ENCODE peak calls at places on chromosomes 3 and 15, in seven cellular contexts. One of them, this sample, is unnamed.

GRCh38 chr3:69321301-69321986 is 64.4 kb downstream of the FRMD4B start:
- DNase-seq in CD8-positive, alpha-beta T cell: no peak
- DNase-seq in Peyer's patch: no peak
- DNase-seq in sigmoid colon: no peak
- DNase-seq in GM12878: no peak
- DNase-seq in dorsolateral prefrontal cortex: no peak
- DNase-seq in RWPE1: no peak
- DNase-seq in this sample: peak

GRCh38 chr3:97863025-97863424 is 41.2 kb downstream of the CRYBG3 start:
- DNase-seq in CD8-positive, alpha-beta T cell: no peak
- DNase-seq in Peyer's patch: no peak
- DNase-seq in sigmoid colon: no peak
- DNase-seq in GM12878: no peak
- DNase-seq in dorsolateral prefrontal cortex: no peak
- DNase-seq in RWPE1: peak
- DNase-seq in this sample: no peak

GRCh38 chr15:75712668-75713337 is at the start of gene CSPG4:
- DNase-seq in CD8-positive, alpha-beta T cell: no peak
- DNase-seq in Peyer's patch: no peak
- DNase-seq in sigmoid colon: peak
- DNase-seq in GM12878: no peak
- DNase-seq in dorsolateral prefrontal cortex: no peak
- DNase-seq in RWPE1: no peak
- DNase-seq in this sample: no peak

GRCh38 chr3:131669590-131669989 is 166.8 kb upstream of the MRPL3 start:
- DNase-seq in CD8-positive, alpha-beta T cell: no peak
- DNase-seq in Peyer's patch: no peak
- DNase-seq in sigmoid colon: no peak
- DNase-seq in GM12878: no peak
- DNase-seq in dorsolateral prefrontal cortex: no peak
- DNase-seq in RWPE1: no peak
- DNase-seq in this sample: no peak

GRCh38 chr15:61750271-61751084 is 309.8 kb downstream of the VPS13C start:
- DNase-seq in CD8-positive, alpha-beta T cell: no peak
- DNase-seq in Peyer's patch: no peak
- DNase-seq in sigmoid colon: no peak
- DNase-seq in GM12878: no peak
- DNase-seq in dorsolateral prefrontal cortex: no peak
- DNase-seq in RWPE1: peak
- DNase-seq in this sample: no peak

GRCh38 chr3:40877651-40878463 is 321.4 kb upstream of the CTNNB1 start:
- DNase-seq in CD8-positive, alpha-beta T cell: no peak
- DNase-seq in Peyer's patch: peak
- DNase-seq in sigmoid colon: peak
- DNase-seq in GM12878: no peak
- DNase-seq in dorsolateral prefrontal cortex: peak
- DNase-seq in RWPE1: peak
- DNase-seq in this sample: no peak

GRCh38 chr3:81871358-81872152 is 110.1 kb upstream of the GBE1 start:
- DNase-seq in CD8-positive, alpha-beta T cell: no peak
- DNase-seq in Peyer's patch: no peak
- DNase-seq in sigmoid colon: no peak
- DNase-seq in GM12878: no peak
- DNase-seq in dorsolateral prefrontal cortex: no peak
- DNase-seq in RWPE1: no peak
- DNase-seq in this sample: no peak

GRCh38 chr15:55282284-55282833 is 7.3 kb downstream of the RAB27A start:
- DNase-seq in CD8-positive, alpha-beta T cell: peak
- DNase-seq in Peyer's patch: no peak
- DNase-seq in sigmoid colon: no peak
- DNase-seq in GM12878: no peak
- DNase-seq in dorsolateral prefrontal cortex: no peak
- DNase-seq in RWPE1: peak
- DNase-seq in this sample: no peak

GRCh38 chr3:82927309-82928253 is 1166.1 kb upstream of the GBE1 start:
- DNase-seq in CD8-positive, alpha-beta T cell: no peak
- DNase-seq in Peyer's patch: no peak
- DNase-seq in sigmoid colon: no peak
- DNase-seq in GM12878: no peak
- DNase-seq in dorsolateral prefrontal cortex: no peak
- DNase-seq in RWPE1: no peak
- DNase-seq in this sample: no peak

GRCh38 chr3:195882002-195882441 is 26.3 kb downstream of the TNK2 start:
- DNase-seq in CD8-positive, alpha-beta T cell: no peak
- DNase-seq in Peyer's patch: no peak
- DNase-seq in sigmoid colon: peak
- DNase-seq in GM12878: no peak
- DNase-seq in dorsolateral prefrontal cortex: no peak
- DNase-seq in RWPE1: no peak
- DNase-seq in this sample: no peak

GRCh38 chr15:78102741-78103140 is 10.4 kb downstream of the SH2D7 start:
- DNase-seq in CD8-positive, alpha-beta T cell: no peak
- DNase-seq in Peyer's patch: no peak
- DNase-seq in sigmoid colon: no peak
- DNase-seq in GM12878: no peak
- DNase-seq in dorsolateral prefrontal cortex: no peak
- DNase-seq in RWPE1: no peak
- DNase-seq in this sample: no peak

GRCh38 chr15:82832601-82833209 is 23.3 kb downstream of the WHAMM start:
- DNase-seq in CD8-positive, alpha-beta T cell: no peak
- DNase-seq in Peyer's patch: no peak
- DNase-seq in sigmoid colon: no peak
- DNase-seq in GM12878: peak
- DNase-seq in dorsolateral prefrontal cortex: no peak
- DNase-seq in RWPE1: peak
- DNase-seq in this sample: peak

GRCh38 chr3:32817195-32817560 is 619 bp upstream of the TRIM71 start:
- DNase-seq in CD8-positive, alpha-beta T cell: no peak
- DNase-seq in Peyer's patch: no peak
- DNase-seq in sigmoid colon: no peak
- DNase-seq in GM12878: no peak
- DNase-seq in dorsolateral prefrontal cortex: no peak
- DNase-seq in RWPE1: no peak
- DNase-seq in this sample: no peak

GRCh38 chr15:32853667-32854066 is 135.9 kb downstream of the GREM1 start:
- DNase-seq in CD8-positive, alpha-beta T cell: no peak
- DNase-seq in Peyer's patch: no peak
- DNase-seq in sigmoid colon: no peak
- DNase-seq in GM12878: no peak
- DNase-seq in dorsolateral prefrontal cortex: no peak
- DNase-seq in RWPE1: no peak
- DNase-seq in this sample: no peak

GRCh38 chr3:26118165-26118564 is 328.3 kb downstream of the OXSM start:
- DNase-seq in CD8-positive, alpha-beta T cell: no peak
- DNase-seq in Peyer's patch: no peak
- DNase-seq in sigmoid colon: no peak
- DNase-seq in GM12878: no peak
- DNase-seq in dorsolateral prefrontal cortex: no peak
- DNase-seq in RWPE1: no peak
- DNase-seq in this sample: no peak

GRCh38 chr15:40420793-40421192 is 15.2 kb downstream of the IVD start:
- DNase-seq in CD8-positive, alpha-beta T cell: no peak
- DNase-seq in Peyer's patch: peak
- DNase-seq in sigmoid colon: no peak
- DNase-seq in GM12878: no peak
- DNase-seq in dorsolateral prefrontal cortex: peak
- DNase-seq in RWPE1: peak
- DNase-seq in this sample: peak

GRCh38 chr15:61623746-61624145 is 394.6 kb upstream of the RORA start:
- DNase-seq in CD8-positive, alpha-beta T cell: no peak
- DNase-seq in Peyer's patch: no peak
- DNase-seq in sigmoid colon: no peak
- DNase-seq in GM12878: no peak
- DNase-seq in dorsolateral prefrontal cortex: no peak
- DNase-seq in RWPE1: no peak
- DNase-seq in this sample: no peak

GRCh38 chr3:32865364-32865763 is 47.6 kb downstream of the TRIM71 start:
- DNase-seq in CD8-positive, alpha-beta T cell: no peak
- DNase-seq in Peyer's patch: no peak
- DNase-seq in sigmoid colon: no peak
- DNase-seq in GM12878: no peak
- DNase-seq in dorsolateral prefrontal cortex: no peak
- DNase-seq in RWPE1: peak
- DNase-seq in this sample: peak

GRCh38 chr3:144754076-144754783 is 782.6 kb downstream of the DIPK2A start:
- DNase-seq in CD8-positive, alpha-beta T cell: no peak
- DNase-seq in Peyer's patch: no peak
- DNase-seq in sigmoid colon: no peak
- DNase-seq in GM12878: no peak
- DNase-seq in dorsolateral prefrontal cortex: no peak
- DNase-seq in RWPE1: no peak
- DNase-seq in this sample: no peak

GRCh38 chr15:71804695-71805470 is 5.5 kb upstream of the NR2E3 start:
- DNase-seq in CD8-positive, alpha-beta T cell: no peak
- DNase-seq in Peyer's patch: no peak
- DNase-seq in sigmoid colon: no peak
- DNase-seq in GM12878: no peak
- DNase-seq in dorsolateral prefrontal cortex: no peak
- DNase-seq in RWPE1: no peak
- DNase-seq in this sample: no peak

GRCh38 chr3:175260145-175260794 is 401.1 kb downstream of the NAALADL2 start:
- DNase-seq in CD8-positive, alpha-beta T cell: no peak
- DNase-seq in Peyer's patch: no peak
- DNase-seq in sigmoid colon: no peak
- DNase-seq in GM12878: no peak
- DNase-seq in dorsolateral prefrontal cortex: no peak
- DNase-seq in RWPE1: peak
- DNase-seq in this sample: no peak

GRCh38 chr15:86610038-86610437 is 530.4 kb downstream of the AGBL1 start:
- DNase-seq in CD8-positive, alpha-beta T cell: no peak
- DNase-seq in Peyer's patch: no peak
- DNase-seq in sigmoid colon: no peak
- DNase-seq in GM12878: no peak
- DNase-seq in dorsolateral prefrontal cortex: no peak
- DNase-seq in RWPE1: no peak
- DNase-seq in this sample: no peak

GRCh38 chr15:43800286-43801136 is at the start of gene HYPK:
- DNase-seq in CD8-positive, alpha-beta T cell: peak
- DNase-seq in Peyer's patch: peak
- DNase-seq in sigmoid colon: peak
- DNase-seq in GM12878: peak
- DNase-seq in dorsolateral prefrontal cortex: peak
- DNase-seq in RWPE1: peak
- DNase-seq in this sample: no peak

GRCh38 chr3:46080124-46080991 is 53.1 kb upstream of the XCR1 start:
- DNase-seq in CD8-positive, alpha-beta T cell: no peak
- DNase-seq in Peyer's patch: no peak
- DNase-seq in sigmoid colon: no peak
- DNase-seq in GM12878: no peak
- DNase-seq in dorsolateral prefrontal cortex: no peak
- DNase-seq in RWPE1: peak
- DNase-seq in this sample: no peak

GRCh38 chr15:90681480-90681879 is 35.7 kb upstream of the BLM start:
- DNase-seq in CD8-positive, alpha-beta T cell: no peak
- DNase-seq in Peyer's patch: no peak
- DNase-seq in sigmoid colon: peak
- DNase-seq in GM12878: no peak
- DNase-seq in dorsolateral prefrontal cortex: no peak
- DNase-seq in RWPE1: no peak
- DNase-seq in this sample: no peak

GRCh38 chr3:51379746-51380330 is 5.3 kb upstream of the MANF start:
- DNase-seq in CD8-positive, alpha-beta T cell: no peak
- DNase-seq in Peyer's patch: peak
- DNase-seq in sigmoid colon: no peak
- DNase-seq in GM12878: no peak
- DNase-seq in dorsolateral prefrontal cortex: no peak
- DNase-seq in RWPE1: no peak
- DNase-seq in this sample: no peak

GRCh38 chr3:103295974-103296570 is 861.3 kb downstream of the ZPLD1 start:
- DNase-seq in CD8-positive, alpha-beta T cell: no peak
- DNase-seq in Peyer's patch: no peak
- DNase-seq in sigmoid colon: no peak
- DNase-seq in GM12878: no peak
- DNase-seq in dorsolateral prefrontal cortex: no peak
- DNase-seq in RWPE1: no peak
- DNase-seq in this sample: no peak
- TF ChIP-seq CTCF in CD8-positive, alpha-beta T cell: no peak
- TF ChIP-seq CTCF in Peyer's patch: no peak
- TF ChIP-seq CTCF in sigmoid colon: no peak
- TF ChIP-seq CTCF in GM12878: no peak
- TF ChIP-seq CTCF in dorsolateral prefrontal cortex: no peak
- TF ChIP-seq CTCF in RWPE1: peak
- TF ChIP-seq CTCF in this sample: peak

DNA sequence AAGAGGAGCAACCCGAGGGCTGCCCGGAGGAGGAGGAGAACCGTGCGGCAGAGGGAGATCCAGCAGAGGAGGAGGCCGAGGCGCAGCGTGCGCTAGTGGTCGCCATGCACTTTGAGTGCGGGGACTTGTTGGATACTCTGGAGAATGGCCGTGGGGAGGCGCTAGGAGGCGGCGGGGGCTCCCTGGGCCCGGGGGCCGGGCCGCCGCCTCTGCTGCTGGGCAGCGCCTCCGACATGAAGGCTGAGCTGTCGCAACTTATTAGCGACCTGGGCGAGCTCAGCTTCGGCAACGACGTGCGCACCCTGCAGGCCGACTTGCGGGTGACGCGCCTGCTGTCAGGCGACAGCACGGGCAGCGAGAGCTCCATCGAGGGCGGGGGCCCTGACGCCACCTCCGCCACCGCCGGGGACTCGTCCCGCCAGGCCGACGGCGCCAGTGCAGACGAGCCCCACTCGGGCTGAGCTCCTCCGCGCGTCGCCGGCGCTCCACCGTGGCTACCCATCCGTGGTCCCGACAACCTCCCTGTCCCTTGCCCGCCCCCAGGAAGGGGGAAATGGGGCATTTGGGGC is 2.0 kb downstream of the FAM43A start:
- DNase-seq in CD8-positive, alpha-beta T cell: peak
- DNase-seq in Peyer's patch: peak
- DNase-seq in sigmoid colon: peak
- DNase-seq in GM12878: no peak
- DNase-seq in dorsolateral prefrontal cortex: peak
- DNase-seq in RWPE1: no peak
- DNase-seq in this sample: no peak
- TF ChIP-seq CTCF in CD8-positive, alpha-beta T cell: no peak
- TF ChIP-seq CTCF in Peyer's patch: no peak
- TF ChIP-seq CTCF in sigmoid colon: peak
- TF ChIP-seq CTCF in GM12878: peak
- TF ChIP-seq CTCF in dorsolateral prefrontal cortex: peak
- TF ChIP-seq CTCF in RWPE1: peak
- TF ChIP-seq CTCF in this sample: peak

DNA sequence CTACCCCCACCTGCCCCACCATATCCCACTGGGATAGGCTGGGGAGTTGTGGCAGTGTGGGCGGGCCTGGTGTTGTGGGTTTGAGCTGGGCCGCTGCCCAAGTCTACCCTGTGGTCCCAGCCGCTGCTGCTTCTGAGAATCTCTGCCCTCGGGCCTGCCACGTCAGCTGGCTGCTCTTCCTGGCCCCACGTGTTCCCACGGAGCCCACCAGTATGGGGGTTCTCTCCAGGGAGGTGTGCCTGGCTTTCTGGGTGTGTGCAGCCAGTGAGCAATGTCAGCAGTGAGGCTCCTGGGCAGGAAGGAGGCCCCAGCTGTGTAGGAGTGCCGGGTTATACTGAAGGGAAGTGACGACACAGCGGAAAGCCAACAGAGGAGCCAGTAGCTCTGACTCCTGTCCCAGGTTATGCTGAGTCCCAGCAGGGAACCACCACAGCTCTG is 10.5 kb downstream of the GNAI2 start:
- DNase-seq in CD8-positive, alpha-beta T cell: peak
- DNase-seq in Peyer's patch: peak
- DNase-seq in sigmoid colon: no peak
- DNase-seq in GM12878: no peak
- DNase-seq in dorsolateral prefrontal cortex: no peak
- DNase-seq in RWPE1: peak
- DNase-seq in this sample: peak
- TF ChIP-seq CTCF in CD8-positive, alpha-beta T cell: peak
- TF ChIP-seq CTCF in Peyer's patch: no peak
- TF ChIP-seq CTCF in sigmoid colon: no peak
- TF ChIP-seq CTCF in GM12878: no peak
- TF ChIP-seq CTCF in dorsolateral prefrontal cortex: no peak
- TF ChIP-seq CTCF in RWPE1: peak
- TF ChIP-seq CTCF in this sample: no peak

GRCh38 chr3:122245513-122246174 is 62.2 kb downstream of the CASR start:
- DNase-seq in CD8-positive, alpha-beta T cell: no peak
- DNase-seq in Peyer's patch: no peak
- DNase-seq in sigmoid colon: no peak
- DNase-seq in GM12878: no peak
- DNase-seq in dorsolateral prefrontal cortex: no peak
- DNase-seq in RWPE1: peak
- DNase-seq in this sample: no peak
- TF ChIP-seq CTCF in CD8-positive, alpha-beta T cell: peak
- TF ChIP-seq CTCF in Peyer's patch: peak
- TF ChIP-seq CTCF in sigmoid colon: no peak
- TF ChIP-seq CTCF in GM12878: peak
- TF ChIP-seq CTCF in dorsolateral prefrontal cortex: no peak
- TF ChIP-seq CTCF in RWPE1: no peak
- TF ChIP-seq CTCF in this sample: no peak